ENCODE peak calls at places on chromosomes 4 and X, in ten cellular contexts. U is transverse colon, N is uterus, V is aorta, F is A673, D is psoas muscle, C is heart left ventricle, R is WERI-Rb-1, M is PC-3, O is mesendoderm. A is an unnamed sample.

GRCh38 chr4:42310343-42310742 is 86.9 kb upstream of the SHISA3 start:
- DNase-seq in F (no peak), O (peak; percentile 39), V (no peak), M (no peak), U (no peak), C (no peak), N (no peak), D (no peak), R (no peak), A (no peak)

GRCh38 chr4:132332932-132333722 is 816.0 kb upstream of the PCDH10 start:
- DNase-seq in D (no peak), F (peak; percentile 6), U (no peak), N (no peak), M (peak; percentile 21), C (no peak), R (no peak), O (peak; percentile 44), V (no peak), A (no peak)

GRCh38 chrX:124981420-124981819 is 338.3 kb upstream of the TEX13C start:
- DNase-seq in F (no peak), M (no peak), U (no peak), O (no peak), D (no peak), C (no peak), R (no peak), V (no peak), N (no peak), A (no peak)

GRCh38 chr4:186144596-186145569 is 40.4 kb downstream of the FAM149A start:
- DNase-seq in R (peak; percentile 80), C (peak; percentile 71), F (peak; percentile 40), O (peak; percentile 67), V (peak; percentile 84), U (peak; percentile 55), M (peak; percentile 6), N (peak; percentile 56), D (peak; percentile 74), A (peak; percentile 72)

GRCh38 chr4:55553442-55553841 is 6.7 kb upstream of the CLOCK start:
- DNase-seq in U (peak; percentile 38), R (no peak), N (peak; percentile 80), C (peak; percentile 27), D (no peak), M (no peak), O (peak; percentile 56), F (peak; percentile 6), V (peak; percentile 49), A (no peak)

GRCh38 chr4:139645458-139645857 is 20.2 kb upstream of the MGST2 start:
- DNase-seq in N (no peak), M (peak; percentile 91), O (no peak), C (no peak), D (no peak), F (no peak), R (no peak), U (no peak), V (no peak), A (no peak)

GRCh38 chrX:45329217-45329616 is 128.5 kb upstream of the DIPK2B start:
- DNase-seq in F (no peak), M (no peak), N (no peak), C (no peak), U (no peak), O (no peak), R (no peak), D (no peak), V (no peak), A (no peak)

GRCh38 chr4:145153181-145153903 is 27.0 kb downstream of the OTUD4 start:
- DNase-seq in O (no peak), V (no peak), C (no peak), D (no peak), R (no peak), F (no peak), N (no peak), U (no peak), M (no peak), A (no peak)

GRCh38 chrX:151830911-151831310 is 81.8 kb upstream of the MAGEA4 start:
- DNase-seq in V (no peak), O (peak; percentile 81), N (no peak), F (no peak), C (no peak), M (no peak), R (no peak), U (no peak), D (no peak), A (peak; percentile 7)

GRCh38 chrX:17580529-17581155 is 156.7 kb upstream of the SCML1 start:
- DNase-seq in M (no peak), R (no peak), U (no peak), O (peak; percentile 27), N (peak; percentile 50), V (no peak), D (no peak), C (no peak), F (peak; percentile 68), A (no peak)

GRCh38 chr4:118879409-118879808 is 9.2 kb upstream of the SYNPO2 start:
- DNase-seq in V (no peak), F (no peak), C (no peak), D (no peak), M (no peak), O (no peak), N (no peak), R (no peak), U (no peak), A (no peak)

DNA sequence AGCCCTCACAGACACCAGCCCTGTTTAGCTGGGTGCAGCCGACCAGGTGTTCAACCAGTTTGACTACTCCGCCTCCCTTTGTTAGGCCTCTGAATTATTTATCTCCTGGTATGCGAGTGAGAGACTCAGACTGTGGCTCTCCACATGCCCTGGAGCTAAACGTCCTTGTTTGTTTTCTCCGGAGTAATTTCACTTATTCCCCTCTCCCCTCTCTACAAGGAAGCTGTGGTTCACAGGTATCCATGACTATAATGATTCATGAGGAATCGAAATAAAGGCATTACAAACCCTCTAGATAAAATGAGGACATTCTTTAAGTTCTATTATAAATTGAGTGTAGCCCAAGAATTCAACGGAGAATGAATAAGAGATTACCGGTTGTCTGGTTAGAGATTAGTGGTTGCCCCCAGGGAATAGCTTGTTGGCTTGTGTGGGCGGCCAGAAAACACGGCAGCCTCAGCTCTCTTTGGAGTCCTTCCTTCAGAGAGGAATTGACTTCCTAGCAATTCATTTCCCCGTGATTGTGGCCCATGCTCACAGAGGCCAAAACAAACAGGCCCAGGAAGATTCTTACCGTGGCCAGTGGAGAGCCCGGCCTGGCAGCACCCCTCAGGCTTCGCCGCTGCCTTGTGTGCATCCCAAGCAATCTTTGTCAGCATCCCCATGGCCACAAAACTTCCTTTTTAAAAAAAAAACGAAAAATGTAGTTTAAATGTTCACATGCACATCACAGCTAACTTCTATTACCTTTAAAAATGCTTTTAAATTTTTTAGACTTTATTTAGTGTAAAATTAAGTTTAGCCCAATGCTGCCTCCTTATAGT is 60.2 kb upstream of the CBR4 start:
- DNase-seq in F (peak; percentile 92), N (no peak), C (peak; percentile 60), D (no peak), R (no peak), U (peak; percentile 73), O (peak; percentile 97), V (peak; percentile 66), M (peak; percentile 97), A (no peak)
- H3K27me3 ChIP-seq in F (no peaks in the 10 kb centered on the region), N (no peaks in the 10 kb centered on the region), C (no peaks in the 10 kb centered on the region), D (no peaks in the 10 kb centered on the region), R (no peaks in the 10 kb centered on the region), U (no peaks in the 10 kb centered on the region), O (no peaks in the 10 kb centered on the region), V (no peaks in the 10 kb centered on the region), M (no peaks in the 10 kb centered on the region), A (no peaks in the 10 kb centered on the region)

DNA sequence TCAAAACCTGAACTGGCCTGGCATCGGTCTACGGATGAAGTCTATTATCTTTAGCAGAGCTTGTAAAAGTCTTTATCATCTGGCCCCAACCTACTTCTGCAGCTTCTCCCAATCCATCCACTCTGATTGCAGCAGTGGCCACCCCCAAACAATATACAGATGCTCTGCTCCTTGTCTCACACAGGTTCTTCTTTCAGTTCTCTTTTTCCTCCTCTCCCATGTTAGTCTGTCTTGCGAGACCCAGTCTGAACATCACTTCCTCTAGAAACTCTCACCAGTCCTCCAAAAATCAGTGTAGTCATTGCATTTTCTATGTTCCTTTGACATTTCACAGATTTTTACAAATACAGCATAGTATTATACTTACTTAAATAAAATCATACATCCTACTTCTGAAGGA is 163.0 kb downstream of the FRMPD4 start:
- DNase-seq in F (no peak), O (no peak), M (no peak), U (no peak), N (no peak), R (no peak), D (no peak), C (no peak), V (no peak), A (no peak)
- H3K27me3 ChIP-seq in F (no peaks in the 10 kb centered on the region), O (no peaks in the 10 kb centered on the region), M (no peaks in the 10 kb centered on the region), U (no peaks in the 10 kb centered on the region), N (no peaks in the 10 kb centered on the region), R (peaks cover 30% of the 10 kb centered on the region), D (no peaks in the 10 kb centered on the region), C (no peaks in the 10 kb centered on the region), V (no peaks in the 10 kb centered on the region), A (no peaks in the 10 kb centered on the region)

DNA sequence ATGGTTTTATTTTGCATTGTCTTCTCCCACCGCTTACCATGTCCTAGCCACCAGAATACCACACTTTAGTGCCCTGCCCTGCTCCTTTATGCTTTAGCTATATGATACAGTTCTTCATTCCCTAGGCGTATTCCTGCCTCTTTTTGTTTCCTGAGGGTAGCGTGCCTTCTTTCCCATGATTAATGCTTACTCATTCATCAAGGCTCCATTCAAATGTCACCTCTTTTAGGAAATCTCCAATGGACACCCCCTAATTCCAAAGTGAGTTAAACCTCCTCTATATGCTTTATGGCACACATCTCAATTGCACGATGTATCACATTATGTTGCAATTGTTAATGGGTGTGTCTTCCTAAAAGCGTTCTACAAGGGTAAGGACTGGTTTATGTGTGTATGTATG is 46.2 kb downstream of the SPANXD start:
- DNase-seq in O (no peak), U (no peak), F (no peak), V (no peak), N (no peak), C (no peak), M (peak; percentile 38), R (no peak), D (no peak), A (no peak)
- H3K27me3 ChIP-seq in O (no peaks in the 10 kb centered on the region), U (no peaks in the 10 kb centered on the region), F (no peaks in the 10 kb centered on the region), V (no peaks in the 10 kb centered on the region), N (no peaks in the 10 kb centered on the region), C (no peaks in the 10 kb centered on the region), M (no peaks in the 10 kb centered on the region), R (peaks cover 31% of the 10 kb centered on the region), D (no peaks in the 10 kb centered on the region), A (no peaks in the 10 kb centered on the region)

GRCh38 chr4:1051472-1051871 is 40.0 kb downstream of the FGFRL1 start:
- DNase-seq in N (no peak), O (no peak), F (no peak), D (no peak), M (no peak), R (no peak), V (no peak), U (no peak), C (no peak), A (no peak)

GRCh38 chr4:1055721-1056590 is 44.5 kb downstream of the FGFRL1 start:
- DNase-seq in M (no peak), R (peak; percentile 87), F (no peak), C (no peak), N (peak; percentile 15), O (peak; percentile 61), U (peak; percentile 63), D (peak; percentile 66), V (peak; percentile 56), A (no peak)

GRCh38 chr4:1050486-1051213 is 39.2 kb downstream of the FGFRL1 start:
- DNase-seq in R (peak; percentile 14), O (peak; percentile 74), N (peak; percentile 11), F (no peak), V (peak; percentile 48), C (peak; percentile 36), M (no peak), D (no peak), U (peak; percentile 9), A (no peak)

GRCh38 chr4:1052231-1052671 is 40.8 kb downstream of the FGFRL1 start:
- DNase-seq in R (peak; percentile 12), D (no peak), N (no peak), O (no peak), C (no peak), V (peak; percentile 42), F (no peak), M (no peak), U (no peak), A (no peak)

GRCh38 chr4:1053080-1053661 is 41.7 kb downstream of the FGFRL1 start:
- DNase-seq in U (no peak), D (no peak), F (no peak), N (no peak), C (no peak), R (no peak), M (peak; percentile 39), V (peak; percentile 41), O (no peak), A (no peak)
- H3K27me3 ChIP-seq in U (peaks cover 58% of the 10 kb centered on the region), D (no peaks in the 10 kb centered on the region), F (peaks cover 73% of the 10 kb centered on the region), N (no peaks in the 10 kb centered on the region), C (peaks cover 32% of the 10 kb centered on the region), R (peaks cover 19% of the 10 kb centered on the region), M (peaks cover 23% of the 10 kb centered on the region), V (no peaks in the 10 kb centered on the region), O (peaks cover 4% of the 10 kb centered on the region), A (no peaks in the 10 kb centered on the region)